ENCODE peak calls at places on chromosomes 13 and 19, in five cellular contexts. One of them, this sample, is unnamed. For H3K4me1, the result is how much of the 10 kb centered on the place peaks cover.

GRCh38 chr19:46845959-46846459 is 4.6 kb downstream of the AP2S1 start:
- DNase-seq in neural progenitor cell: no peak
- DNase-seq in A549: no peak
- DNase-seq in thoracic aorta: no peak
- DNase-seq in ovary: peak
- DNase-seq in this sample: no peak

GRCh38 chr19:16419671-16420394 is 51.9 kb downstream of the EPS15L1 start:
- DNase-seq in neural progenitor cell: no peak
- DNase-seq in thoracic aorta: no peak
- DNase-seq in ovary: no peak
- DNase-seq in A549: no peak
- DNase-seq in this sample: no peak

GRCh38 chr13:41064493-41064892 is 3.2 kb downstream of the WBP4 start:
- DNase-seq in A549: no peak
- DNase-seq in ovary: no peak
- DNase-seq in thoracic aorta: no peak
- DNase-seq in neural progenitor cell: no peak
- DNase-seq in this sample: no peak

GRCh38 chr13:40316301-40316700 is 350.1 kb downstream of the FOXO1 start:
- DNase-seq in neural progenitor cell: no peak
- DNase-seq in thoracic aorta: no peak
- DNase-seq in ovary: peak
- DNase-seq in A549: no peak
- DNase-seq in this sample: no peak

GRCh38 chr19:51439021-51439465 is 19.2 kb downstream of the SIGLEC8 start:
- DNase-seq in thoracic aorta: no peak
- DNase-seq in A549: no peak
- DNase-seq in ovary: no peak
- DNase-seq in neural progenitor cell: peak
- DNase-seq in this sample: no peak

GRCh38 chr13:87671824-87672603 is 843 bp downstream of the SLITRK5 start:
- DNase-seq in thoracic aorta: no peak
- DNase-seq in A549: no peak
- DNase-seq in ovary: no peak
- DNase-seq in neural progenitor cell: peak
- DNase-seq in this sample: no peak

GRCh38 chr13:24473646-24474045 is 38.9 kb downstream of the PARP4 start:
- DNase-seq in neural progenitor cell: no peak
- DNase-seq in ovary: no peak
- DNase-seq in A549: no peak
- DNase-seq in thoracic aorta: no peak
- DNase-seq in this sample: no peak

GRCh38 chr13:28843594-28843993 is 23.5 kb downstream of the MTUS2 start:
- DNase-seq in A549: no peak
- DNase-seq in neural progenitor cell: no peak
- DNase-seq in thoracic aorta: no peak
- DNase-seq in ovary: no peak
- DNase-seq in this sample: no peak

GRCh38 chr13:70856706-70857105 is 748.5 kb upstream of the KLHL1 start:
- DNase-seq in ovary: no peak
- DNase-seq in thoracic aorta: no peak
- DNase-seq in neural progenitor cell: no peak
- DNase-seq in A549: no peak
- DNase-seq in this sample: no peak

GRCh38 chr13:35724480-35724879 is 248.0 kb upstream of the MAB21L1 start:
- DNase-seq in A549: no peak
- DNase-seq in ovary: no peak
- DNase-seq in neural progenitor cell: no peak
- DNase-seq in thoracic aorta: no peak
- DNase-seq in this sample: no peak

GRCh38 chr19:6056801-6057650 is 53.3 kb downstream of the RFX2 start:
- DNase-seq in thoracic aorta: peak
- DNase-seq in ovary: peak
- DNase-seq in A549: peak
- DNase-seq in neural progenitor cell: no peak
- DNase-seq in this sample: peak

GRCh38 chr13:40058757-40059236 is 403.3 kb downstream of the COG6 start:
- DNase-seq in neural progenitor cell: no peak
- DNase-seq in A549: no peak
- DNase-seq in thoracic aorta: no peak
- DNase-seq in ovary: no peak
- DNase-seq in this sample: no peak

GRCh38 chr13:36207672-36208071 is 6.7 kb downstream of the SOHLH2 start:
- DNase-seq in ovary: no peak
- DNase-seq in A549: no peak
- DNase-seq in neural progenitor cell: no peak
- DNase-seq in thoracic aorta: no peak
- DNase-seq in this sample: no peak

GRCh38 chr19:10961073-10961762 is 388 bp downstream of the SMARCA4 start:
- DNase-seq in ovary: peak
- DNase-seq in A549: no peak
- DNase-seq in thoracic aorta: no peak
- DNase-seq in neural progenitor cell: peak
- DNase-seq in this sample: no peak
- H3K27ac ChIP-seq in ovary: peak
- H3K27ac ChIP-seq in A549: peak
- H3K27ac ChIP-seq in thoracic aorta: peak
- H3K27ac ChIP-seq in neural progenitor cell: peak
- H3K27ac ChIP-seq in this sample: peak

DNA sequence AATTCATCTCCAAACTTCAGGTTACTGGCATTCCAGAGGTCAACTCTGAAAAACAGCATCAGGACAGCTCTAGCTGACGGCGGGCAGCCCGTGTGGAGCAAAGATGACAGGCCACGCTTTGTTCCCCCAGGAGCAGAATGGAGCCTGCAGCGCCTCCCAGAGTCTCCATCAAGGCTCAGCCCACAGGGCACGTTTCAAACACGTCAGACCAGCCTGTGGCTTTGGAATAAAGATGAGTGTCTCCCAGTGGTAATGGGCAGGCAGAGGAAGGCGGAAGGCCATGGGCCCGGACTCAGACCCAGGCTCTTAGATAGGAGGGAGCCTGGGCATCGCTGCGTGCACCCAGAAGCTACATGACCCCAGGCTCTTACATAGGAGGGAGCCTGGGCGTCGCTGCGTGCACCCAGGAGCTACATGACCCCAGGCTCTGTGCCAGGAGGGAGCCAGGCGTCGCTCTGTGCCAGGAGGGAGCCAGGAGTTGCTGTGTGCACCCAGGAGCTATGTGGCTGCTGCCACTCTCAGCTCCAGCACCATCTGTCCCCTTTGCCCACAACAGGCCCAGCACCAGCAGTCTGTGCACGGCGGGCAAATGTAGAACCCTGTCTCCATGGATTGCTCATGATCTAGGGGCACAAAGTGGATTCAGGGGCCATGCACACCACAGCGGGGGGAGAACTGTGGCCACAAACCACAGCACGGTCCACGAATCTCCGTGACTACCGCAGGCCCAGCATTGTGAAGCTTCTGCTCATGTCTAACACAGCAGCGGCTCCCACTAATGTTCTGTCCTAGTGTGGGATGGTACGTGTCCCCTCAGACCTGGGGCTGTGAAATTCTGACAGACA is 47.8 kb upstream of the C13orf46 start:
- DNase-seq in ovary: no peak
- DNase-seq in neural progenitor cell: no peak
- DNase-seq in A549: no peak
- DNase-seq in thoracic aorta: no peak
- DNase-seq in this sample: no peak
- H3K4me1 ChIP-seq in ovary: under half
- H3K4me1 ChIP-seq in neural progenitor cell: under half
- H3K4me1 ChIP-seq in A549: under half
- H3K4me1 ChIP-seq in thoracic aorta: under half
- H3K4me1 ChIP-seq in this sample: under half

GRCh38 chr13:77503398-77503797 is 32.1 kb upstream of the SCEL start:
- DNase-seq in neural progenitor cell: no peak
- DNase-seq in ovary: no peak
- DNase-seq in thoracic aorta: no peak
- DNase-seq in A549: no peak
- DNase-seq in this sample: no peak
- TF ChIP-seq CTCF in neural progenitor cell: no peak
- TF ChIP-seq CTCF in ovary: no peak
- TF ChIP-seq CTCF in thoracic aorta: no peak
- TF ChIP-seq CTCF in A549: no peak
- TF ChIP-seq CTCF in this sample: no peak

GRCh38 chr13:110138009-110138699 is 168.8 kb downstream of the COL4A1 start:
- DNase-seq in ovary: peak
- DNase-seq in thoracic aorta: peak
- DNase-seq in neural progenitor cell: peak
- DNase-seq in A549: peak
- DNase-seq in this sample: peak
- H3K27ac ChIP-seq in ovary: no peak
- H3K27ac ChIP-seq in thoracic aorta: peak
- H3K27ac ChIP-seq in neural progenitor cell: no peak
- H3K27ac ChIP-seq in A549: peak
- H3K27ac ChIP-seq in this sample: no peak

DNA sequence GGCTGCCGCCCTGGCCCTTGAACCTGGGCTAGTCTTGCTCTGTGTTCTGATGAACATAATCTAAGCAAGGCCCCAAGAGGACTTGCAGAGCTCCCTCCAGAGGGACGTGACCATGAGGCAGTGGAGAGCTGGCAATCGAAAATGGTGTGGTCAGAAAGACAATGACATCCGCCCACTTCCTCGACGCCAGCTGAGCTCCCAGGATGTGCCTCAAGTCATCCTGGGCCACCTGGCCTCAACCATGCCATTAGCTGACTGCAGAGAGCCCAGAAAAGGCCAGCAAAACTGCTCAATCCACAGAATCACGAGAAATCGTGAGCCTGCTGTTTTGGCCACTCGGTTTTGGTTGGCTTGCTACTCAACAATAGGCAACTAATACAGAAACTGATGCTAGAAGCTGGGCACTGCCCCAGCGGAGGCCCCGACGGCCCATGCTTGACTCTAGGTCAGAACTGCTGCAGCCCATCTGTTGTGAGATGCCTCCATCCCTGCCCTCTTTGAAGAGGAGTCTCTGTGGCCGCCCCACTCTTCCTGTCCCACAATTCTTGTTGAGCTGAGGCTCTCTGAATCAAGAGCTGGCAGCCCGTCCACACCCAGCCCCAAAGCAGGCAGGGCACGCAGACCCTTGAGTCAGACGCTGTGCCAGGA is 53.3 kb downstream of the STK24 start:
- DNase-seq in neural progenitor cell: no peak
- DNase-seq in thoracic aorta: no peak
- DNase-seq in A549: no peak
- DNase-seq in ovary: no peak
- DNase-seq in this sample: no peak
- H3K4me1 ChIP-seq in neural progenitor cell: under half
- H3K4me1 ChIP-seq in thoracic aorta: under half
- H3K4me1 ChIP-seq in A549: under half
- H3K4me1 ChIP-seq in ovary: under half
- H3K4me1 ChIP-seq in this sample: under half